ENCODE peak calls at places on chromosomes 1 and 21, in four cellular contexts. I is PC-3, P is mesenchymal stem cell, D is IMR-90. N is an unnamed sample.

GRCh38 chr1:17759114-17759513 is 4.0 kb downstream of the ACTL8 start:
- DNase-seq in P (no peak), D (no peak), I (no peak), N (no peak)

GRCh38 chr1:29275435-29275834 is 39.1 kb downstream of the PTPRU start:
- DNase-seq in P (no peak), D (no peak), I (no peak), N (no peak)

GRCh38 chr1:116489231-116489697 is 81.6 kb downstream of the CD58 start:
- DNase-seq in P (no peak), D (peak; percentile 32), I (peak; percentile 95), N (no peak)

GRCh38 chr1:1170215-1170890 is 3.3 kb upstream of the TTLL10 start:
- DNase-seq in D (no peak), P (no peak), I (no peak), N (peak; percentile 78)

GRCh38 chr1:11806307-11806936 is 431 bp downstream of the CLCN6 start:
- DNase-seq in D (peak; percentile 21), P (peak; percentile 62), I (peak; percentile 17), N (no peak)

GRCh38 chr1:192729500-192729899 is 79.3 kb upstream of the RGS2 start:
- DNase-seq in P (no peak), I (no peak), D (no peak), N (no peak)

GRCh38 chr21:45386336-45386727 is 18.6 kb upstream of the COL18A1 start:
- DNase-seq in P (no peak), D (no peak), I (peak; percentile 32), N (no peak)

GRCh38 chr1:151581946-151582345 is 29.9 kb upstream of the SNX27 start:
- DNase-seq in I (no peak), D (no peak), P (no peak), N (no peak)

GRCh38 chr1:11761988-11762406 is at the start of gene C1orf167:
- DNase-seq in I (no peak), D (no peak), P (no peak), N (peak; percentile 77)

GRCh38 chr1:160405331-160405877 is 5.0 kb downstream of the VANGL2 start:
- DNase-seq in I (no peak), D (no peak), P (no peak), N (no peak)

GRCh38 chr1:6580588-6581270 is 935 bp downstream of the ZBTB48 start:
- DNase-seq in D (no peak), P (peak; percentile 63), I (peak; percentile 40), N (peak; percentile 85)

GRCh38 chr1:28666806-28667205 is 1.8 kb upstream of the GMEB1 start:
- DNase-seq in I (no peak), P (no peak), D (no peak), N (no peak)

GRCh38 chr1:32336963-32337675 is 1.1 kb upstream of the MARCKSL1 start:
- DNase-seq in P (peak; percentile 60), I (peak; percentile 40), D (peak; percentile 47), N (peak; percentile 82)

GRCh38 chr1:86504895-86505625 is 36.3 kb downstream of the CLCA1 start:
- DNase-seq in D (no peak), I (peak; percentile 83), P (no peak), N (no peak)

GRCh38 chr1:92691937-92692336 is 93.0 kb downstream of the EVI5 start:
- DNase-seq in D (no peak), I (no peak), P (no peak), N (no peak)

GRCh38 chr1:1087351-1088035 is 13.4 kb upstream of the RNF223 start:
- DNase-seq in P (no peak), I (no peak), D (no peak), N (peak; percentile 83)

GRCh38 chr1:116311756-116312691 is 61.0 kb upstream of the ATP1A1 start:
- DNase-seq in I (peak; percentile 73), D (no peak), P (no peak), N (no peak)

GRCh38 chr1:29644812-29645211 is 408.5 kb downstream of the PTPRU start:
- DNase-seq in D (no peak), I (no peak), P (no peak), N (no peak)

GRCh38 chr1:52055066-52055853 is at the start of gene TXNDC12:
- DNase-seq in D (peak; percentile 91), P (peak; percentile 96), I (peak; percentile 90), N (peak; percentile 94)

GRCh38 chr1:94323311-94324167 is 86.2 kb upstream of the ARHGAP29 start:
- DNase-seq in P (no peak), I (peak; percentile 33), D (no peak), N (no peak)

GRCh38 chr1:47894718-47895393 is 102.3 kb downstream of the TRABD2B start:
- DNase-seq in I (peak; percentile 96), P (peak; percentile 11), D (peak; percentile 4), N (no peak)

GRCh38 chr1:54989473-54989872 is 9.0 kb downstream of the TMEM61 start:
- DNase-seq in I (no peak), D (no peak), P (no peak), N (no peak)

GRCh38 chr1:9591669-9592509 is 3.2 kb downstream of the TMEM201 start:
- DNase-seq in P (no peak), D (no peak), I (no peak), N (peak; percentile 61)

GRCh38 chr1:96983866-96984265 is 262.3 kb downstream of the PTBP2 start:
- DNase-seq in P (no peak), D (no peak), I (no peak), N (no peak)

GRCh38 chr1:246428542-246429308 is 78.4 kb downstream of the SMYD3 start:
- DNase-seq in P (peak; percentile 94), D (peak; percentile 93), I (peak; percentile 85), N (peak; percentile 94)

GRCh38 chr21:45228171-45228641 is 59.5 kb downstream of the POFUT2 start:
- DNase-seq in P (peak; percentile 97), I (peak; percentile 95), D (peak; percentile 99), N (peak; percentile 97)

GRCh38 chr21:28516011-28516410 is 476.7 kb downstream of the LTN1 start:
- DNase-seq in D (no peak), I (no peak), P (no peak), N (no peak)

GRCh38 chr1:2108213-2108876 is 58.1 kb downstream of the PRKCZ start:
- DNase-seq in P (peak; percentile 36), D (peak; percentile 49), I (peak; percentile 31), N (peak; percentile 98)

GRCh38 chr1:30806381-30807317 is 49.1 kb upstream of the LAPTM5 start:
- DNase-seq in I (no peak), D (no peak), P (no peak), N (no peak)

GRCh38 chr1:231161711-231162299 is at the start of gene TRIM67:
- DNase-seq in P (peak; percentile 35), D (no peak), I (no peak), N (peak; percentile 76)

GRCh38 chr1:9341301-9341845 is 48.7 kb downstream of the SPSB1 start:
- DNase-seq in P (no peak), I (no peak), D (no peak), N (no peak)

GRCh38 chr1:206952182-206952581 is 5.9 kb upstream of the PIGR start:
- DNase-seq in I (no peak), P (no peak), D (no peak), N (no peak)

GRCh38 chr1:206951318-206952105 is 5.2 kb upstream of the PIGR start:
- DNase-seq in D (no peak), P (no peak), I (no peak), N (no peak)

GRCh38 chr1:206953626-206954025 is 7.4 kb upstream of the PIGR start:
- DNase-seq in P (no peak), I (no peak), D (no peak), N (no peak)

GRCh38 chr1:206954616-206955342 is 8.5 kb upstream of the PIGR start:
- DNase-seq in P (no peak), D (no peak), I (no peak), N (no peak)

DNA sequence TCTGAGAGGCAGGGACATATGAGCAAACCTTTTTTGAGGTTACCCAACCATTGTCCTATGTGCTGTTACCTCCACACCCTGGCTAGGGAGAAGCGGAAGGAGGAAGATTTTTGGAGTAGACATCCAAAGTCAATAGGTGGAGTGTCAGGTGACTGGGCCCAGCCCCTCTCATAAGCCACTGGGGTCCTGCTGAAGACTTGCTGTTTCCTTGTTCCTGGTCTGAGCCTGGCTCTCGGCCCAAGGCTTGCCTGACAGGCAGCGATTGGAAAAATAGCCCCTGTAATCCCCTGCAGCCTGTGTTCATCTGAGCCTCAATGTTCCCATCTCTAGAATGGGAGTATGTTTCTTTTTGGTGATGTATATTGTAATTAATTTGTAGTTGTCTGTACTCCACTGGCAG is 6.9 kb upstream of the PIGR start:
- DNase-seq in I (no peak), P (no peak), D (no peak), N (no peak)
- H3K4me1 ChIP-seq in I (no peaks in the 10 kb centered on the region), P (peaks cover 27% of the 10 kb centered on the region), D (no peaks in the 10 kb centered on the region), N (no peaks in the 10 kb centered on the region)

DNA sequence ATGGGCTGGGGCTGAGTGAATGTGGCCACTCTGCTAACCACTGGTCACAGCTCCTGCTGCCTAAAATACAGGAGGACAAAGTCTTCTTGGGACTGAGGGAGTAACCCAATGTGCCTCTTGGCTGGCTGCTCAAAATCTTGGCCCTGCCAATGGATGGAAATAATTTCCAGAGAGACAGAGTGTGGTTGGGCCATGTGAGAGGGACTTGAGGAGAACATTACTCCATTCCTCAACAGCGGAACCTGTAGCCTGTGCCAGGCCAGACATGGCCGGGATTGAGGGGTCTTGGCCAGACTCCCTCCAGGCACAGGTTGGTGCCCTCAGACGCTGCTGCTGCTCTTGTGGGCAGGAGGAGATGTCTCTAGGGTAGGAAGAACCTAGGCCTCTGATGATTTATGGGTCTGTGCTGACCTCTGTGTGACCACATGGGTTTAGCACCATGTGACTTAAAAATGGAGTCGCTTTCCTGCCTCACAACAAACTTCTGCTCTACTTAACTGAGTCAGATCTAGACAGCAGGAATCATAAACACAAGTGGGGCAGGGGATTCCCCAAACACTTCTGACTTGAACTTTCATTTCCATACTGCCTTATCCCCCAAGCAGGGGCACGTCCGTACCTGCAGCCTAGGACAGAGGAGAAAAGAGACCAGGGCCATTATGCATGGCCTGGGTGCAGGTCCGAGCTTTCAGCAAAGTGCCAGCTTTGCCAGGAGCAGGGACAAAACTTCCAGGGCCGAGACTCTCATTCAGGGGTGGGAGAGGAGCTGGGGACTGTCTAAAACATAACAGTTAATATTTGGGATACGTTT is 79.2 kb downstream of the CD34 start:
- DNase-seq in D (peak; percentile 75), I (no peak), P (peak; percentile 66), N (no peak)
- H3K27ac ChIP-seq in D (no peak overlapping the region), I (no peak overlapping the region), P (no peak overlapping the region), N (no peak overlapping the region)

DNA sequence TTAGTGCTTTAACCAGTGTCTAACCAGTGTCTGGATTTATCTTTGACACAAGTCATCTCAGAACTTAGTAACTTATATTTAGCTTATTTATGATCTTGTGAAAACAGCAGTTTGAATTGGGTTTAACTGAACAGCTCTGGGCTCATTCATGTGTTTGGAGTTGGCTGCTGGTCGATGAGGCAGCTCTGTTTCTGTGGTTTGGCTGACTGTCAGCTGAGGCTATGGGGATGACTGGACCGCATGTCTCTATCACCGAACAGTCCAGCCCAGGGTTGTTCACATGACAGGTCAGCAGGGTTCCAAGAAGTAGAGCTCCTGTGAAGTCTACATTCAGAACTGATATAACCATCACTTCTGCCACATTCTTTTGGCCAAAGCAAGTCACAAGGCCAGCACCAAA is 29.1 kb upstream of the C21orf91 start:
- DNase-seq in P (peak; percentile 94), D (peak; percentile 97), I (peak; percentile 82), N (peak; percentile 93)
- H3K4me2 ChIP-seq in P (no peak overlapping the region), D (peak overlapping the region; percentile 59), I (peak overlapping the region; percentile 40), N (peak overlapping the region; percentile 70)

GRCh38 chr1:205948886-205949285 is 5.6 kb upstream of the SLC26A9 start:
- DNase-seq in D (no peak), P (no peak), I (no peak), N (no peak)

GRCh38 chr1:205950826-205951549 is 7.7 kb upstream of the SLC26A9 start:
- DNase-seq in I (peak; percentile 61), P (no peak), D (peak; percentile 35), N (peak; percentile 95)

GRCh38 chr1:205951746-205952145 is 8.5 kb upstream of the SLC26A9 start:
- DNase-seq in P (no peak), I (no peak), D (no peak), N (peak; percentile 41)

GRCh38 chr1:205949753-205950152 is 6.5 kb upstream of the SLC26A9 start:
- DNase-seq in P (no peak), I (no peak), D (no peak), N (peak; percentile 32)

GRCh38 chr1:205950280-205950679 is 7.0 kb upstream of the SLC26A9 start:
- DNase-seq in D (peak; percentile 37), I (peak; percentile 43), P (no peak), N (peak; percentile 90)
- H3K4me1 ChIP-seq in D (no peaks in the 10 kb centered on the region), I (peaks cover 17% of the 10 kb centered on the region), P (no peaks in the 10 kb centered on the region), N (peaks cover 17% of the 10 kb centered on the region)

N was measured in osteoblast.